ENCODE peak calls at places on chromosomes 16 and 17, in four cellular contexts. One of them, this sample, is unnamed.

GRCh38 chr16:77885596-77886295 is 97.4 kb downstream of the VAT1L start:
- DNase-seq in dorsolateral prefrontal cortex: no peak
- DNase-seq in mucosa of descending colon: no peak
- DNase-seq in EH: peak; percentile 54
- DNase-seq in this sample: no peak

GRCh38 chr16:11309895-11310633 is 28.9 kb upstream of the PRM1 start:
- DNase-seq in mucosa of descending colon: no peak
- DNase-seq in EH: no peak
- DNase-seq in dorsolateral prefrontal cortex: no peak
- DNase-seq in this sample: no peak

GRCh38 chr16:73735954-73736353 is 560.7 kb upstream of the PSMD7 start:
- DNase-seq in dorsolateral prefrontal cortex: no peak
- DNase-seq in mucosa of descending colon: no peak
- DNase-seq in EH: no peak
- DNase-seq in this sample: no peak

GRCh38 chr17:36850794-36851193 is 86.5 kb upstream of the LHX1 start:
- DNase-seq in mucosa of descending colon: no peak
- DNase-seq in EH: peak; percentile 92
- DNase-seq in dorsolateral prefrontal cortex: no peak
- DNase-seq in this sample: no peak

GRCh38 chr16:29978564-29979270 is 5.0 kb downstream of the TAOK2 start:
- DNase-seq in EH: no peak
- DNase-seq in dorsolateral prefrontal cortex: no peak
- DNase-seq in mucosa of descending colon: no peak
- DNase-seq in this sample: no peak

GRCh38 chr16:57661936-57662906 is 5.9 kb upstream of the ADGRG3 start:
- DNase-seq in mucosa of descending colon: no peak
- DNase-seq in dorsolateral prefrontal cortex: no peak
- DNase-seq in EH: no peak
- DNase-seq in this sample: no peak

GRCh38 chr16:89357055-89357454 is 133.3 kb downstream of the ANKRD11 start:
- DNase-seq in mucosa of descending colon: no peak
- DNase-seq in dorsolateral prefrontal cortex: no peak
- DNase-seq in EH: no peak
- DNase-seq in this sample: no peak

GRCh38 chr17:41453069-41453468 is 12.3 kb upstream of the KRT38 start:
- DNase-seq in EH: no peak
- DNase-seq in dorsolateral prefrontal cortex: no peak
- DNase-seq in mucosa of descending colon: no peak
- DNase-seq in this sample: no peak

GRCh38 chr17:56659622-56660021 is 66.1 kb downstream of the NOG start:
- DNase-seq in mucosa of descending colon: no peak
- DNase-seq in dorsolateral prefrontal cortex: no peak
- DNase-seq in EH: no peak
- DNase-seq in this sample: no peak

GRCh38 chr16:966035-966434 is 4.7 kb downstream of the LMF1 start:
- DNase-seq in dorsolateral prefrontal cortex: no peak
- DNase-seq in EH: no peak
- DNase-seq in mucosa of descending colon: no peak
- DNase-seq in this sample: no peak

GRCh38 chr17:28948873-28949184 is 2.5 kb downstream of the PHF12 start:
- DNase-seq in EH: no peak
- DNase-seq in mucosa of descending colon: no peak
- DNase-seq in dorsolateral prefrontal cortex: no peak
- DNase-seq in this sample: no peak

GRCh38 chr16:27318399-27319256 is 4.9 kb downstream of the IL4R start:
- DNase-seq in dorsolateral prefrontal cortex: no peak
- DNase-seq in EH: no peak
- DNase-seq in mucosa of descending colon: peak; percentile 45
- DNase-seq in this sample: no peak

This sample was measured in hippocampal formation.